ENCODE peak calls at places on chromosome 2, in seven cellular contexts. Q, N, H, F, Z, D and U are unnamed samples.

GRCh38 chr2:151246152-151246551 is 15.5 kb downstream of the RBM43 start:
- DNase-seq in F (no peak), Z (no peak), N (no peak), H (no peak), D (no peak), Q (no peak), U (no peak)

GRCh38 chr2:158656492-158657190 is 138.5 kb upstream of the DAPL1 start:
- DNase-seq in Z (no peak), N (no peak), F (no peak), H (no peak), Q (no peak), D (no peak), U (no peak)

GRCh38 chr2:133293544-133294270 is 274.6 kb downstream of the NCKAP5 start:
- DNase-seq in Z (no peak), D (no peak), H (peak), F (no peak), N (no peak), Q (no peak), U (no peak)

GRCh38 chr2:96764253-96764637 is 3.5 kb downstream of the CNNM4 start:
- DNase-seq in Z (no peak), Q (peak), D (no peak), N (no peak), F (no peak), H (no peak), U (no peak)

GRCh38 chr2:108403494-108403893 is 25.7 kb downstream of the SULT1C4 start:
- DNase-seq in Z (no peak), F (no peak), H (no peak), Q (no peak), D (no peak), N (no peak), U (no peak)

GRCh38 chr2:144099746-144100438 is 420.0 kb downstream of the ZEB2 start:
- DNase-seq in H (no peak), Z (no peak), N (peak), Q (no peak), D (no peak), F (no peak), U (peak)

GRCh38 chr2:109304731-109305470 is 175.9 kb downstream of the SH3RF3 start:
- DNase-seq in H (peak), N (no peak), Q (no peak), Z (no peak), F (no peak), D (no peak), U (peak)

GRCh38 chr2:70901235-70902066 is 34.2 kb upstream of the ATP6V1B1 start:
- DNase-seq in Z (no peak), N (no peak), Q (no peak), F (no peak), D (no peak), H (peak), U (peak)

GRCh38 chr2:29011650-29012060 is 30.6 kb downstream of the TOGARAM2 start:
- DNase-seq in Q (peak), D (no peak), N (no peak), Z (no peak), F (no peak), H (no peak), U (no peak)

GRCh38 chr2:23445450-23445868 is 60.5 kb downstream of the KLHL29 start:
- DNase-seq in D (no peak), H (no peak), Q (no peak), Z (no peak), F (no peak), N (peak), U (peak)

GRCh38 chr2:60516383-60516811 is 37.1 kb downstream of the BCL11A start:
- DNase-seq in H (no peak), F (no peak), N (peak), Z (no peak), Q (no peak), D (peak), U (no peak)

GRCh38 chr2:32647180-32647651 is 19.4 kb downstream of the TTC27 start:
- DNase-seq in F (no peak), Q (no peak), D (no peak), H (no peak), N (peak), Z (no peak), U (peak)

GRCh38 chr2:10414000-10414451 is 34.1 kb downstream of the ODC1 start:
- DNase-seq in H (no peak), F (no peak), Q (no peak), D (no peak), Z (no peak), N (no peak), U (peak)

GRCh38 chr2:72936669-72937355 is 19.5 kb downstream of the EMX1 start:
- DNase-seq in D (no peak), N (no peak), H (no peak), Z (no peak), Q (no peak), F (no peak), U (no peak)

GRCh38 chr2:65128297-65129190 is 1.4 kb downstream of the RAB1A start:
- DNase-seq in H (no peak), F (no peak), D (no peak), Q (no peak), N (no peak), Z (no peak), U (no peak)

GRCh38 chr2:197873293-197873701 is 68.9 kb downstream of the PLCL1 start:
- DNase-seq in D (no peak), F (no peak), N (no peak), Q (no peak), H (peak), Z (no peak), U (no peak)

GRCh38 chr2:17600805-17601204 is 60.3 kb downstream of the VSNL1 start:
- DNase-seq in D (no peak), F (no peak), Q (no peak), N (no peak), Z (no peak), H (no peak), U (no peak)

GRCh38 chr2:189927823-189928222 is 134.7 kb downstream of the MSTN start:
- DNase-seq in F (no peak), N (no peak), Z (no peak), H (no peak), Q (no peak), D (no peak), U (no peak)

GRCh38 chr2:176395273-176395854 is 126.1 kb downstream of the MTX2 start:
- DNase-seq in F (no peak), H (no peak), Q (no peak), N (no peak), D (no peak), Z (no peak), U (no peak)

GRCh38 chr2:71783215-71783614 is 329.9 kb downstream of the DYSF start:
- DNase-seq in Q (no peak), D (no peak), N (no peak), F (no peak), Z (no peak), H (no peak), U (peak)